ENCODE peak calls at places on chromosomes 7 and 10, in ten cellular contexts. P is nephron progenitor cell, O is D721Med, M is brain microvascular endothelial cell, Q is body of pancreas, E is heart left ventricle, Y is BJ, G is RWPE1, U is choroid plexus epithelial cell, N is spleen. H is an unnamed sample.
A peak's percentile ranks its signal among the peaks of the same experiment; 100 is the strongest.

GRCh38 chr10:44959243-44960097 is at the start of gene RASSF4:
- DNase-seq in N (peak; percentile 99), Y (peak; percentile 13), O (peak; percentile 94), G (peak; percentile 92), E (peak; percentile 98), U (peak; percentile 78), P (peak; percentile 95), Q (peak; percentile 95), M (peak; percentile 75), H (peak; percentile 88)

GRCh38 chr10:60350400-60350799 is 39.3 kb downstream of the ANK3 start:
- DNase-seq in N (no peak), Y (no peak), G (no peak), P (no peak), E (no peak), U (peak; percentile 69), Q (no peak), O (no peak), M (no peak), H (no peak)

GRCh38 chr10:87817873-87818504 is at the start of gene ATAD1:
- DNase-seq in U (peak; percentile 83), N (peak; percentile 96), M (peak; percentile 63), Q (peak; percentile 86), O (peak; percentile 26), P (peak; percentile 84), E (peak; percentile 91), Y (peak; percentile 47), G (peak; percentile 90), H (peak; percentile 77)

GRCh38 chr10:116665541-116666125 is 44.9 kb downstream of the PNLIPRP2 start:
- DNase-seq in U (no peak), E (no peak), G (no peak), Q (peak; percentile 25), O (no peak), N (no peak), Y (no peak), M (no peak), P (no peak), H (no peak)

GRCh38 chr10:71068811-71069411 is 143.5 kb upstream of the UNC5B start:
- DNase-seq in Q (no peak), Y (no peak), U (peak; percentile 6), N (peak; percentile 73), E (peak; percentile 83), M (peak; percentile 3), O (no peak), P (no peak), G (peak; percentile 89), H (no peak)

GRCh38 chr10:115761166-115761565 is 511.8 kb downstream of the GFRA1 start:
- DNase-seq in M (no peak), N (no peak), U (peak; percentile 56), E (no peak), G (no peak), Y (no peak), Q (no peak), O (no peak), P (no peak), H (no peak)

GRCh38 chr7:140053812-140054539 is 8.8 kb downstream of the PARP12 start:
- DNase-seq in U (no peak), E (no peak), Q (no peak), O (no peak), N (no peak), Y (no peak), G (no peak), P (no peak), M (no peak), H (no peak)

GRCh38 chr10:7277874-7278273 is 133.0 kb downstream of the SFMBT2 start:
- DNase-seq in E (no peak), N (no peak), O (no peak), P (no peak), Y (no peak), U (no peak), M (no peak), G (no peak), Q (no peak), H (no peak)

GRCh38 chr7:157310676-157311185 is 26.1 kb upstream of the DNAJB6 start:
- DNase-seq in U (no peak), Q (no peak), N (no peak), O (no peak), P (no peak), G (no peak), E (no peak), M (no peak), Y (no peak), H (no peak)

GRCh38 chr7:157312941-157313340 is 23.9 kb upstream of the DNAJB6 start:
- DNase-seq in Q (no peak), U (no peak), E (no peak), G (no peak), Y (no peak), N (no peak), P (no peak), M (no peak), O (no peak), H (no peak)

GRCh38 chr7:157306836-157307533 is 29.8 kb upstream of the DNAJB6 start:
- DNase-seq in U (no peak), Y (no peak), P (no peak), O (no peak), G (no peak), Q (no peak), N (no peak), M (no peak), E (no peak), H (no peak)

GRCh38 chr7:157307534-157307838 is 29.3 kb upstream of the DNAJB6 start:
- DNase-seq in M (no peak), O (no peak), E (no peak), U (no peak), Y (no peak), N (no peak), G (no peak), P (no peak), Q (no peak), H (no peak)

DNA sequence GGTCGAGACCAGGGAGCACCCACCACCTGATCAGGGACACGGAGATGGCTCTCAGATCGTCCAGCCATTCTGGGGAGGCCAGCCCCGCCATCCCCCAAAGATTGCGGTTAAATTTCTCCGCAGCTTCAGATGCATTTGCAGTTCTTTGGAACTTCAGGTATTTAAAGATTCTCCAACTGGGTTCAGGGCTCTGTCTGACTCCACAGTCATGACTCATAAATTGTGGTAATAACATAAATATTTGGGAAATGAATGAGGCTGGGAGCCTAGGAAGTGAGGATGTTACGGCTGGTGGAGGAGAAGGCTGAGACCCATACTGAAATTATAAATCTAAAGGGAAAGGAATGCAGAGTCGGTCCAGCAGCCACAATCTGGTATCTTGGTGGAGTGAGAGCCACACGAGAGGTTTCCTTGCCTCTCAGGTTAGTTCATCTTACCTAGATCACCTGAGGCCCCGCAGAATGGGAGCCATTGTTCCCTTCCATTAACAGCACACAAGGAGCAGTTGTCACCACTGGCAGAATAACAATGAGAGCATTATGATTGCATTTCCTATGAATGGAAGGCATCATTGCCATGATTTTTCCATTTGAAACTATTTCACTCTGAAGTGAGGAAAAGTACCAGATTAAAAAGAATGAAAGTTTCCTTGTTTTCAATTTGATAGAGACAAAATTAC is 26.7 kb upstream of the DNAJB6 start:
- DNase-seq in E (no peak), O (no peak), M (peak; percentile 94), U (peak; percentile 94), N (no peak), Y (peak; percentile 94), G (peak; percentile 82), Q (no peak), P (no peak), H (no peak)
- TF ChIP-seq CTCF in E (no peak), O (no peak), M (no peak), U (no peak), N (no peak), Y (no peak), G (no peak), Q (no peak), P (no peak), H (no peak)

GRCh38 chr7:108226723-108227359 is 96.7 kb upstream of the LAMB4 start:
- DNase-seq in E (no peak), G (no peak), M (no peak), O (no peak), Q (no peak), U (no peak), P (no peak), Y (no peak), N (no peak), H (no peak)

GRCh38 chr7:108224387-108224786 is 94.2 kb upstream of the LAMB4 start:
- DNase-seq in M (no peak), P (no peak), Q (no peak), U (no peak), Y (no peak), E (no peak), O (no peak), G (no peak), N (no peak), H (no peak)

GRCh38 chr7:108227360-108227749 is 97.2 kb upstream of the LAMB4 start:
- DNase-seq in O (no peak), Y (no peak), M (no peak), E (no peak), P (no peak), N (no peak), U (no peak), Q (no peak), G (no peak), H (no peak)

GRCh38 chr7:108225531-108226181 is 95.5 kb upstream of the LAMB4 start:
- DNase-seq in P (no peak), Q (no peak), O (no peak), Y (no peak), M (no peak), G (no peak), E (no peak), U (no peak), N (no peak), H (no peak)

DNA sequence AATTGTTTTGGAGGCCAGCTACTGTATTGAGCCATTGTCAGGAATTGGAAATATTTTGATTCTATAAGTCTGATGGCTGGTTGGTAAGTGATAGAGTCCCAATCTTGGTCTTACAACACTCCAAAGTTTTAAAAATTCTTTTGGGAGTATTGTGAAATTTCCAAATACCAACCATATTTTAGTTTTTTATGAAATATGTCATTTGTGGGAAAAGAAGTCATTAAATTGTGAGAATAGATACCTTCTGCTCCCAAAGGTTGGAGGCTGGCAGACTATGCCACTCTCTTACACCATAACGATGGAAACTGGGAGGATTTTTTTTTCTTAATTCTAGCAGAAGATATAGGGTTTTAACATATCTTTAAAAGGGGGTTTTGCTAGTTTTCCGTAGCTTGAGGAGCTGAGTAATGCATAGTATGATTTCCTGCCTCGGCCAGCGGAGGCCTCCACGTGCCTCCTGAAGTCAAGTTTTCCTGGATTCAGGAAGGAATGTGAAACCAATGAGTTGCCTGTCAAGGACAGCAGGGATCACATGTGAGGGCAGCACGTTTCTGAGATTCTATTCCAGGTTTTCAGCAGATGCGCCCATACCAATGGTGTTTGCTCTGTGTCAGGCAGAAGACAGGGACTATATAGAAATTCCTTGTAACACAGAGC is 92.2 kb upstream of the LAMB4 start:
- DNase-seq in G (no peak), U (peak; percentile 60), N (no peak), E (no peak), O (no peak), M (peak; percentile 40), P (no peak), Q (no peak), Y (peak; percentile 39), H (no peak)
- TF ChIP-seq CTCF in G (no peak), U (peak; percentile 12), N (no peak), E (no peak), O (no peak), M (peak; percentile 21), P (no peak), Q (peak; percentile 7), Y (peak; percentile 25), H (no peak)

GRCh38 chr7:84612976-84613375 is 418.4 kb upstream of the SEMA3A start:
- DNase-seq in Q (no peak), Y (no peak), G (no peak), N (no peak), U (no peak), P (no peak), M (no peak), O (no peak), E (no peak), H (no peak)

GRCh38 chr7:84610390-84610789 is 415.8 kb upstream of the SEMA3A start:
- DNase-seq in Y (no peak), P (no peak), O (no peak), E (no peak), G (no peak), U (no peak), M (no peak), N (no peak), Q (no peak), H (no peak)

GRCh38 chr7:84614821-84615506 is 420.4 kb upstream of the SEMA3A start:
- DNase-seq in N (no peak), Q (no peak), O (no peak), Y (no peak), M (peak; percentile 2), U (peak; percentile 53), P (no peak), E (no peak), G (no peak), H (no peak)

GRCh38 chr7:84611391-84611790 is 416.8 kb upstream of the SEMA3A start:
- DNase-seq in Y (no peak), Q (no peak), E (no peak), O (no peak), N (no peak), P (no peak), G (no peak), M (no peak), U (no peak), H (no peak)

GRCh38 chr7:84613411-84613810 is 418.8 kb upstream of the SEMA3A start:
- DNase-seq in N (no peak), U (no peak), Y (no peak), G (no peak), E (no peak), P (no peak), M (no peak), O (no peak), Q (no peak), H (no peak)
- TF ChIP-seq CTCF in N (no peak), U (no peak), Y (no peak), G (no peak), E (no peak), P (no peak), M (no peak), O (no peak), Q (no peak), H (no peak)

GRCh38 chr10:122422266-122422980 is 32.0 kb upstream of the ARMS2 start:
- DNase-seq in Y (no peak), N (no peak), O (no peak), G (no peak), U (no peak), M (no peak), Q (no peak), P (no peak), E (no peak), H (no peak)
- TF ChIP-seq CTCF in Y (no peak), N (no peak), O (no peak), G (no peak), U (no peak), M (no peak), Q (no peak), P (no peak), E (no peak), H (no peak)

H was measured in progenitor cell of endocrine pancreas.